ENCODE peak calls at places on chromosome 6, in seven cellular contexts. T is ecto neural progenitor cell; R is cardiac fibroblast; U is IMR-90; I is AG10803; B is Daoy; S is activated T-helper 2 cell treated with anti-CD3 and anti-CD28 coated beads, Interferon-gamma antibody, Interleukin-2, Interleukin-4, amounts not matched to agents 10 μg/mL and 5 μg/mL and 100 μg/mL, durations not matched to agents 14 hours and 24 hours and 36 hours. P is an unnamed sample.

GRCh38 chr6:131199568-131200272 is 64.5 kb downstream of the AKAP7 start:
- DNase-seq in U (peak), I (peak), B (peak), S (peak), R (peak), T (peak), P (peak)

GRCh38 chr6:138535728-138536454 is 36.6 kb upstream of the NHSL1 start:
- DNase-seq in R (no peak), U (no peak), S (no peak), T (no peak), B (no peak), I (no peak), P (no peak)

GRCh38 chr6:138387577-138388368 is 10.1 kb downstream of the SMIM28 start:
- DNase-seq in S (no peak), U (no peak), R (no peak), I (no peak), T (no peak), B (no peak), P (no peak)

GRCh38 chr6:106177786-106178185 is 91.7 kb downstream of the PRDM1 start:
- DNase-seq in R (no peak), S (no peak), I (no peak), U (no peak), B (no peak), T (no peak), P (no peak)

GRCh38 chr6:1013656-1014430 is 298.1 kb upstream of the FOXQ1 start:
- DNase-seq in I (no peak), B (no peak), T (no peak), U (no peak), S (no peak), R (no peak), P (no peak)

GRCh38 chr6:5173862-5174643 is 86.7 kb downstream of the LYRM4 start:
- DNase-seq in I (no peak), T (no peak), R (peak), S (peak), U (peak), B (no peak), P (peak)

GRCh38 chr6:135419162-135419561 is 78.4 kb downstream of the AHI1 start:
- DNase-seq in B (no peak), I (peak), T (no peak), U (peak), S (no peak), R (peak), P (peak)

GRCh38 chr6:157226761-157227160 is 96.6 kb downstream of the TMEM242 start:
- DNase-seq in B (no peak), I (no peak), S (no peak), U (no peak), R (no peak), T (peak), P (no peak)

GRCh38 chr6:40347571-40348011 is 239.6 kb downstream of the LRFN2 start:
- DNase-seq in B (no peak), U (no peak), T (peak), S (peak), R (no peak), I (no peak), P (no peak)